ENCODE peak calls at places on chromosomes 7 and 10, in five cellular contexts. K is mesendoderm, Y is thyroid gland, Z is psoas muscle, V is neural progenitor cell. I is an unnamed sample. For H3K4me1, the result is how much of the 10 kb centered on the place peaks cover.

GRCh38 chr10:69614130-69614529 is 15.9 kb upstream of the FAM241B start:
- DNase-seq in K (no peak), Y (no peak), Z (no peak), V (no peak), I (no peak)

GRCh38 chr10:102780246-102780645 is 36.5 kb downstream of the WBP1L start:
- DNase-seq in K (no peak), Y (no peak), Z (no peak), V (no peak), I (no peak)

GRCh38 chr10:33596411-33596810 is 261.9 kb upstream of the NRP1 start:
- DNase-seq in K (no peak), Y (no peak), Z (no peak), V (no peak), I (no peak)

GRCh38 chr7:35729061-35729783 is 34.3 kb upstream of the HERPUD2 start:
- DNase-seq in K (no peak), Y (no peak), Z (no peak), V (no peak), I (no peak)

GRCh38 chr7:12674861-12675260 is 12.6 kb upstream of the ARL4A start:
- DNase-seq in K (peak), Y (no peak), Z (no peak), V (peak), I (no peak)

GRCh38 chr7:143286522-143286890 is 1.6 kb upstream of the CASP2 start:
- DNase-seq in K (no peak), Y (no peak), Z (no peak), V (no peak), I (no peak)

GRCh38 chr7:3648276-3648675 is 347.2 kb downstream of the SDK1 start:
- DNase-seq in K (no peak), Y (no peak), Z (no peak), V (no peak), I (no peak)

GRCh38 chr7:34544621-34545020 is 113.4 kb upstream of the NPSR1 start:
- DNase-seq in K (no peak), Y (no peak), Z (no peak), V (no peak), I (no peak)

GRCh38 chr10:71970331-71970730 is 6.1 kb downstream of the CHST3 start:
- DNase-seq in K (peak), Y (peak), Z (peak), V (peak), I (no peak)
- H3K4me1 ChIP-seq in K (under half), Y (half or more), Z (half or more), V (under half), I (under half)

GRCh38 chr10:93597075-93597599 is 3.9 kb downstream of the RBP4 start:
- DNase-seq in K (no peak), Y (no peak), Z (no peak), V (no peak), I (no peak)
- H3K4me3 ChIP-seq in K (no peak), Y (no peak), Z (no peak), V (no peak), I (no peak)

DNA sequence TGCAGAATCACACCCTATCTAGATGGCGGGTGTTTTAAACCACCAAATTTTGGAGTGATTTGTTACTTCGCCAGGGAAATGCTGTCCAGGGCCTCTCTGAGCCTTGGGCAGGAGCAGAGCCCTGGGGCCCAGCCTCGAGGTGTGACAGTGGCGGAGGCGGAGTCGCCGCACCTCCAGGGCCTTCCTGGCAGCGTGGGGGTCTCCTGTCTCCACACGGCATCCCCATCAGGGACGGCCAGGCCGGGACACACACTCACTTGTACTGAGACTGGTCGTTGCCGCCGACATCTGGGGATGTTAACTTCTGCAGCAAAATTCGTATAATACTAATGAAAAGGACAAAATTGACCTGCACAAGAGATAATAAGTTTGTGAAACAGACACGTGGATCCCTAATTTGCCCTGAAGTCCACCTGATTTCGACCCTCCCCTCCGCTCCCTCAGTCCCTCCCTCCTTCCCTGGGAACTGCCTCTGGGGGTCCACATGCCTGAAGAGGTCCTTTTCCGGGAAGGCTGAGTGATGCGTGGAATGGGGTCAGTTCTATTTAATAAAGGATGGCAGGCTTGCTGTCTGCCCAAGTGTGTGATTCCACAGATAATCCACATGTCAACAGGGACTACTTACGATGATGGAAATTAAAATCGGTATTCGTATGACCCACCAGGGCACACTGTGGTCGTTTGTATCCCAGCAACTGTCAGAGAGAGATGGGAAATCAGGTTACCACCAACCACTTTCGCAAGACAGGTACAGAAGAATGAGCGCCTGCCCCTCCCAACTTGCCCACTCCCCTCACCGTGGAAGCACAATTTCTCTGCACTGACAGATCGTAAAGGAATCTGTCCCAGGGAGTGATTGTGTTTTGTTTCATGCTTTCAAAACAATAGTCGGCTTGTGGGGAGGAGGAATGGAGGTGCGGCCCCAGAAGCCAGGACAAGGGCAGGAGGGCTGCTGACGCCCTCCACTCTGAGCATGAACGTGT is 110.4 kb downstream of the VIPR2 start:
- DNase-seq in K (no peak), Y (no peak), Z (no peak), V (no peak), I (no peak)
- H3K4me1 ChIP-seq in K (under half), Y (under half), Z (under half), V (under half), I (under half)

GRCh38 chr10:4851176-4851575 is 25.2 kb downstream of the AKR1E2 start:
- DNase-seq in K (no peak), Y (no peak), Z (no peak), V (no peak), I (no peak)

GRCh38 chr10:4848341-4849041 is 22.5 kb downstream of the AKR1E2 start:
- DNase-seq in K (no peak), Y (no peak), Z (no peak), V (no peak), I (no peak)

GRCh38 chr10:4849042-4849402 is 23.0 kb downstream of the AKR1E2 start:
- DNase-seq in K (no peak), Y (no peak), Z (no peak), V (no peak), I (no peak)

GRCh38 chr10:4850400-4850799 is 24.4 kb downstream of the AKR1E2 start:
- DNase-seq in K (no peak), Y (no peak), Z (no peak), V (no peak), I (no peak)

GRCh38 chr10:4849555-4850242 is 23.7 kb downstream of the AKR1E2 start:
- DNase-seq in K (peak), Y (peak), Z (peak), V (peak), I (peak)
- H3K4me3 ChIP-seq in K (no peak), Y (no peak), Z (peak), V (no peak), I (no peak)

DNA sequence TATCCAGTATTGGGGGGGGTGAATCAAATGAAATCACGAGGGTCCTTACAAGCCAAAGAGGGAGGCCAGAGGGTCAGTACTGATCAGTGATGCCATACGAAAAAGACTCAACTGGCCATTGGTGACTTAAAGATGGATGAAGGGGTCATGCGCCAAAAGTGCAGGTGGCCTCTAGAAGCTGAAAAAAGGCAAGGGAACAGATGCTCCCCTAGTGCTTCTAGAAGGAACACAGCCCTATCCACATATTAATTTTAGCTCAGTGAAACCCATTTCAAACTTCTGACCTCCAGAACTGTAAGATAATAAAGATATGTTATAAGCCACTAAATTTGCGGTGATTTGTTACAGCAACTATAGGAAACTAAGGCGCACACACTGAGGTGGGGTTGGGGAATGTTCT is 62.5 kb downstream of the ABI1 start:
- DNase-seq in K (no peak), Y (no peak), Z (no peak), V (no peak), I (no peak)
- H3K4me1 ChIP-seq in K (under half), Y (under half), Z (under half), V (under half), I (under half)

I was measured in aorta.